ENCODE peak calls at places on chromosomes 6 and 20, in nine cellular contexts. H, N, R, P, D, K, W, C and O are unnamed samples.

GRCh38 chr6:161750677-161751076 is 476.8 kb upstream of the AGPAT4 start:
- DNase-seq in P (no peak), K (no peak), D (no peak), W (no peak), C (no peak), H (no peak), N (peak), R (no peak), O (no peak)

GRCh38 chr6:155050311-155050710 is 55.2 kb downstream of the TIAM2 start:
- DNase-seq in N (peak), W (no peak), P (no peak), K (no peak), D (no peak), R (no peak), H (peak), C (no peak), O (no peak)

GRCh38 chr6:104955927-104956662 is 812 bp upstream of the LIN28B start:
- DNase-seq in P (no peak), R (no peak), K (no peak), W (peak), C (no peak), D (no peak), H (no peak), N (no peak), O (no peak)

GRCh38 chr6:37049990-37050853 is 44.8 kb downstream of the FGD2 start:
- DNase-seq in W (peak), P (no peak), H (peak), D (peak), C (no peak), K (no peak), N (no peak), R (no peak), O (no peak)

GRCh38 chr6:4728949-4729348 is 47.3 kb upstream of the CDYL start:
- DNase-seq in N (no peak), W (no peak), H (no peak), C (no peak), R (no peak), P (no peak), K (no peak), D (no peak), O (no peak)

GRCh38 chr20:8326196-8326595 is 194.1 kb downstream of the PLCB1 start:
- DNase-seq in K (no peak), R (no peak), D (no peak), N (no peak), H (no peak), P (no peak), W (no peak), C (no peak), O (no peak)

GRCh38 chr20:24769878-24770627 is 179.0 kb upstream of the CST7 start:
- DNase-seq in K (no peak), W (no peak), C (no peak), P (peak), R (no peak), H (no peak), N (no peak), D (no peak), O (no peak)

GRCh38 chr20:1188347-1188746 is 3.6 kb upstream of the TMEM74B start:
- DNase-seq in H (no peak), R (no peak), D (no peak), W (no peak), P (no peak), K (no peak), C (no peak), N (no peak), O (no peak)

GRCh38 chr6:31582230-31582601 is at the start of gene LTB:
- DNase-seq in D (no peak), P (peak), C (no peak), H (peak), R (no peak), N (no peak), K (no peak), W (no peak), O (no peak)

GRCh38 chr20:63830821-63831593 is at the start of gene ZBTB46:
- DNase-seq in W (peak), D (peak), R (no peak), K (no peak), N (peak), C (no peak), P (no peak), H (peak), O (no peak)

GRCh38 chr6:159943101-159943632 is 25.7 kb upstream of the IGF2R start:
- DNase-seq in D (peak), W (no peak), H (no peak), K (no peak), C (no peak), N (peak), P (no peak), R (no peak), O (no peak)

GRCh38 chr6:165729307-165729936 is 66.4 kb upstream of the PDE10A start:
- DNase-seq in K (peak), R (no peak), P (peak), H (peak), C (no peak), N (no peak), W (peak), D (no peak), O (no peak)

GRCh38 chr6:44762496-44762895 is 375.0 kb downstream of the CDC5L start:
- DNase-seq in H (no peak), D (no peak), P (no peak), C (no peak), K (no peak), N (peak), R (no peak), W (no peak), O (no peak)

GRCh38 chr6:162615016-162615717 is 112.4 kb downstream of the PRKN start:
- DNase-seq in C (no peak), W (no peak), R (no peak), D (no peak), N (no peak), P (no peak), H (no peak), K (no peak), O (no peak)

GRCh38 chr6:168126566-168127383 is 47.8 kb upstream of the FRMD1 start:
- DNase-seq in P (peak), K (no peak), H (no peak), N (no peak), D (no peak), R (no peak), C (no peak), W (no peak), O (no peak)

GRCh38 chr6:43172127-43173007 is 1.3 kb downstream of the SRF start:
- DNase-seq in N (peak), R (no peak), P (peak), H (peak), W (peak), C (no peak), D (peak), K (no peak), O (no peak)

GRCh38 chr6:108477034-108477433 is 83.7 kb upstream of the FOXO3 start:
- DNase-seq in K (no peak), C (no peak), R (no peak), W (no peak), H (no peak), N (no peak), D (no peak), P (no peak), O (no peak)

GRCh38 chr6:160455484-160456213 is 107.5 kb downstream of the SLC22A3 start:
- DNase-seq in C (no peak), H (peak), W (peak), K (peak), P (peak), D (peak), R (no peak), N (peak), O (no peak)

GRCh38 chr6:490251-491037 is 98.9 kb downstream of the IRF4 start:
- DNase-seq in D (no peak), P (no peak), N (no peak), R (no peak), W (peak), C (no peak), K (no peak), H (peak), O (no peak)

GRCh38 chr6:108543165-108543940 is 17.4 kb upstream of the FOXO3 start:
- DNase-seq in H (no peak), P (no peak), R (no peak), K (no peak), D (no peak), W (no peak), N (no peak), C (no peak), O (no peak)

GRCh38 chr6:122709922-122710512 is 69.5 kb upstream of the FABP7 start:
- DNase-seq in W (no peak), R (no peak), H (peak), P (no peak), K (no peak), D (no peak), C (no peak), N (no peak), O (no peak)

GRCh38 chr6:11381801-11382513 is 149.5 kb upstream of the NEDD9 start:
- DNase-seq in C (no peak), N (no peak), P (no peak), R (no peak), W (no peak), K (no peak), H (peak), D (no peak), O (no peak)

GRCh38 chr6:6694368-6694780 is 105.9 kb downstream of the LY86 start:
- DNase-seq in R (no peak), H (no peak), K (no peak), W (peak), D (no peak), P (peak), N (no peak), C (no peak), O (no peak)

GRCh38 chr6:27814665-27815424 is 97.4 kb downstream of the OR2B2 start:
- DNase-seq in C (peak), H (peak), R (peak), N (peak), K (peak), W (no peak), P (peak), D (no peak), O (peak)

GRCh38 chr6:169409742-169410312 is 156.2 kb upstream of the THBS2 start:
- DNase-seq in N (no peak), R (no peak), C (no peak), H (no peak), P (no peak), W (no peak), K (no peak), D (no peak), O (no peak)

GRCh38 chr6:72219536-72219935 is 333.2 kb downstream of the RIMS1 start:
- DNase-seq in K (no peak), D (no peak), C (no peak), N (peak), R (no peak), P (no peak), H (no peak), W (no peak), O (no peak)

GRCh38 chr6:38080889-38081288 is 261.4 kb downstream of the ZFAND3 start:
- DNase-seq in C (no peak), H (no peak), R (no peak), D (no peak), K (no peak), N (peak), P (no peak), W (no peak), O (no peak)

GRCh38 chr6:34045698-34046097 is 100.2 kb downstream of the GRM4 start:
- DNase-seq in K (no peak), W (no peak), R (no peak), P (no peak), H (no peak), C (no peak), D (no peak), N (no peak), O (no peak)

GRCh38 chr6:116170358-116171057 is 44.6 kb upstream of the COL10A1 start:
- DNase-seq in H (no peak), C (no peak), R (no peak), P (no peak), K (no peak), N (no peak), D (no peak), W (peak), O (no peak)

GRCh38 chr6:83517500-83517899 is 5.2 kb downstream of the PRSS35 start:
- DNase-seq in N (no peak), C (no peak), D (no peak), H (no peak), P (no peak), K (no peak), W (no peak), R (no peak), O (no peak)

GRCh38 chr20:44017905-44018683 is 103.4 kb downstream of the TOX2 start:
- DNase-seq in H (no peak), K (peak), R (peak), C (peak), W (no peak), D (no peak), N (peak), P (peak), O (peak)

GRCh38 chr20:39289316-39289715 is 327.2 kb downstream of the DHX35 start:
- DNase-seq in C (no peak), P (no peak), N (no peak), K (peak), R (no peak), D (no peak), H (peak), W (no peak), O (no peak)

GRCh38 chr6:144582939-144583613 is 297.9 kb downstream of the UTRN start:
- DNase-seq in K (no peak), P (no peak), R (no peak), H (peak), W (peak), N (peak), C (no peak), D (peak), O (no peak)
- H3K4me3 ChIP-seq in K (no peak), P (no peak), R (no peak), H (peak), W (peak), N (peak), C (peak), D (peak), O (peak)

GRCh38 chr6:112501705-112502104 is 154.6 kb downstream of the RFPL4B start:
- DNase-seq in D (no peak), K (no peak), N (peak), R (no peak), H (no peak), W (no peak), P (no peak), C (no peak), O (no peak)

GRCh38 chr6:112503210-112503609 is 156.1 kb downstream of the RFPL4B start:
- DNase-seq in K (no peak), N (peak), W (no peak), D (no peak), C (no peak), R (no peak), P (no peak), H (no peak), O (no peak)

GRCh38 chr6:112502348-112503130 is 155.4 kb downstream of the RFPL4B start:
- DNase-seq in W (peak), N (peak), H (no peak), P (no peak), D (no peak), C (no peak), K (no peak), R (no peak), O (no peak)
- TF ChIP-seq CTCF in W (peak), N (peak), H (no peak), P (no peak), D (no peak), C (peak), K (peak), R (no peak), O (peak)

DNA sequence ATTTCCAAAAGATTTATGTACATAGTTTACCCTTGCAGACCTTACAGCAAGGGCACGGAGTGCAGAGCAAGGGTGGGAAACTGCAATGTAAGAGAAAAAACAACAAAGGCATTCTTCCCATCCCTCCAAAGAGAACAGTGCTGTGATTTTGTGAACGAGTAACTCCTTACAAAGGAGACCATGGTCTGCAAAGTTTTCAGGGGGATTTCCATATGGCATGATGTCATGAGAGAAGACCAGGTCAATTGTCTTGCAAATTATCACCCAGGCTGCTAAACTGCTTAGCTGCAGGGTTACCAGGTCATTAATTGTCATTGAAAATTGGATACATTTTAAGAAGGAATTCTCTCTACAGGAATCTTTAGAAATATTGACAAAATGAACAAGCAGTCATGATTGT is 58.3 kb downstream of the LAMP5 start:
- DNase-seq in R (no peak), K (no peak), N (no peak), D (no peak), H (no peak), W (no peak), C (no peak), P (no peak), O (no peak)
- H3K4me3 ChIP-seq in R (no peak), K (no peak), N (no peak), D (no peak), H (no peak), W (no peak), C (no peak), P (no peak), O (no peak)

GRCh38 chr6:95648636-95649035 is 71.3 kb downstream of the MANEA start:
- DNase-seq in N (no peak), K (no peak), R (no peak), C (no peak), H (peak), P (no peak), W (no peak), D (no peak), O (no peak)
- TF ChIP-seq CTCF in N (no peak), K (no peak), R (no peak), C (no peak), H (no peak), P (no peak), W (no peak), D (no peak), O (peak)

GRCh38 chr6:1623769-1624070 is 14.0 kb downstream of the FOXC1 start:
- DNase-seq in R (no peak), N (no peak), D (no peak), H (no peak), C (no peak), K (no peak), P (no peak), W (no peak), O (no peak)
- H3K4me3 ChIP-seq in R (no peak), N (no peak), D (peak), H (no peak), C (no peak), K (no peak), P (no peak), W (no peak), O (peak)